ENCODE peak calls at places on chromosomes 1 and 21, in eight cellular contexts. I, Z, J, E, F, X, G and T are unnamed samples.

GRCh38 chr1:227120827-227121226 is 180.7 kb downstream of the COQ8A start:
- DNase-seq in E (no peak), I (no peak), G (no peak), X (no peak), F (no peak), Z (no peak), J (no peak), T (no peak)

GRCh38 chr1:207981976-207982375 is 71.1 kb upstream of the CD34 start:
- DNase-seq in F (peak; percentile 18), J (peak; percentile 18), X (no peak), I (no peak), Z (no peak), G (no peak), E (no peak), T (peak; percentile 56)

GRCh38 chr1:8718878-8719361 is 98.5 kb downstream of the RERE start:
- DNase-seq in E (no peak), F (no peak), I (no peak), J (no peak), X (peak; percentile 47), Z (no peak), G (no peak), T (no peak)

GRCh38 chr1:223097713-223098112 is 45.3 kb downstream of the TLR5 start:
- DNase-seq in E (no peak), J (no peak), F (no peak), G (no peak), X (no peak), I (no peak), Z (no peak), T (no peak)

GRCh38 chr1:7422966-7423365 is 348.1 kb upstream of the VAMP3 start:
- DNase-seq in I (no peak), Z (no peak), X (no peak), G (no peak), J (no peak), E (peak; percentile 77), F (no peak), T (no peak)

GRCh38 chr1:243708210-243708609 is 141.8 kb downstream of the AKT3 start:
- DNase-seq in G (no peak), J (no peak), I (peak; percentile 30), Z (peak; percentile 36), X (no peak), F (peak; percentile 9), E (no peak), T (no peak)

GRCh38 chr1:201946224-201946908 is at the start of gene LMOD1:
- DNase-seq in G (peak; percentile 91), X (no peak), I (no peak), E (peak; percentile 94), J (peak; percentile 95), Z (peak; percentile 26), F (no peak), T (peak; percentile 94)

GRCh38 chr1:111671849-111672248 is 52.3 kb downstream of the RAP1A start:
- DNase-seq in F (no peak), E (no peak), J (no peak), Z (no peak), G (no peak), I (no peak), X (no peak), T (no peak)

GRCh38 chr1:25837253-25837875 is 17.6 kb downstream of the MTFR1L start:
- DNase-seq in G (no peak), X (peak; percentile 44), E (no peak), I (peak; percentile 7), F (no peak), Z (no peak), J (no peak), T (no peak)

GRCh38 chr21:35204850-35205564 is 155.9 kb upstream of the RUNX1 start:
- DNase-seq in Z (no peak), F (no peak), X (peak; percentile 90), E (peak; percentile 93), J (peak; percentile 85), G (peak; percentile 64), I (peak; percentile 76), T (peak; percentile 79)

GRCh38 chr21:27076035-27076434 is 109.1 kb upstream of the ADAMTS5 start:
- DNase-seq in J (peak; percentile 18), Z (no peak), F (no peak), I (no peak), X (no peak), G (no peak), E (no peak), T (no peak)

GRCh38 chr1:168726719-168727118 is 2.3 kb downstream of the DPT start:
- DNase-seq in J (no peak), G (no peak), F (no peak), I (no peak), Z (no peak), X (no peak), E (no peak), T (no peak)

GRCh38 chr21:36754241-36754881 is 55.4 kb downstream of the SIM2 start:
- DNase-seq in E (peak; percentile 88), F (no peak), Z (no peak), J (no peak), G (no peak), I (no peak), X (no peak), T (no peak)